ENCODE peak calls at places on chromosomes 12 and 14, in five cellular contexts. V is HFFc6, I is H9, Q is bronchial epithelial cell, M is activated B cell treated with CpG ODN at 0.5 μM for 24 hours. Z is an unnamed sample.

GRCh38 chr14:102805454-102805891 is 28.2 kb downstream of the TRAF3 start:
- DNase-seq in V (peak), I (peak), Q (no peak), M (peak), Z (no peak)

GRCh38 chr14:95490127-95490526 is 26.3 kb downstream of the SYNE3 start:
- DNase-seq in V (no peak), I (no peak), Q (no peak), M (no peak), Z (no peak)

GRCh38 chr12:66740257-66740656 is 61.4 kb upstream of the GRIP1 start:
- DNase-seq in V (no peak), I (no peak), Q (peak), M (no peak), Z (no peak)

GRCh38 chr12:43730283-43730682 is 28.3 kb downstream of the PUS7L start:
- DNase-seq in V (no peak), I (no peak), Q (no peak), M (no peak), Z (no peak)

GRCh38 chr12:93879476-93880376 is 202.6 kb downstream of the CRADD start:
- DNase-seq in V (peak), I (no peak), Q (no peak), M (no peak), Z (no peak)

GRCh38 chr12:123524378-123524777 is 9.1 kb downstream of the RILPL1 start:
- DNase-seq in V (no peak), I (no peak), Q (no peak), M (no peak), Z (no peak)

GRCh38 chr14:30132201-30132600 is 204.6 kb upstream of the PRKD1 start:
- DNase-seq in V (no peak), I (no peak), Q (no peak), M (no peak), Z (no peak)

GRCh38 chr12:24617471-24617870 is 331.4 kb downstream of the BCAT1 start:
- DNase-seq in V (no peak), I (no peak), Q (no peak), M (no peak), Z (no peak)

GRCh38 chr12:3777206-3777809 is 24.4 kb upstream of the CRACR2A start:
- DNase-seq in V (peak), I (no peak), Q (peak), M (no peak), Z (no peak)

GRCh38 chr12:93846936-93847516 is 169.9 kb downstream of the CRADD start:
- DNase-seq in V (no peak), I (no peak), Q (no peak), M (no peak), Z (no peak)

GRCh38 chr12:28253175-28253641 is 63.0 kb downstream of the CCDC91 start:
- DNase-seq in V (no peak), I (no peak), Q (peak), M (no peak), Z (no peak)

GRCh38 chr12:82299617-82300016 is 58.6 kb downstream of the CCDC59 start:
- DNase-seq in V (peak), I (no peak), Q (peak), M (no peak), Z (no peak)

GRCh38 chr12:57889541-57889989 is 43.0 kb upstream of the CTDSP2 start:
- DNase-seq in V (peak), I (peak), Q (peak), M (no peak), Z (no peak)

GRCh38 chr14:69631509-69631908 is 20.1 kb downstream of the SUSD6 start:
- DNase-seq in V (peak), I (no peak), Q (no peak), M (no peak), Z (no peak)

GRCh38 chr12:60100150-60100549 is 504.3 kb downstream of the SLC16A7 start:
- DNase-seq in V (peak), I (no peak), Q (no peak), M (no peak), Z (no peak)

GRCh38 chr14:103207038-103207403 is 83.8 kb downstream of the TNFAIP2 start:
- DNase-seq in V (peak), I (peak), Q (no peak), M (no peak), Z (no peak)

GRCh38 chr12:45833401-45833800 is 103.9 kb downstream of the ARID2 start:
- DNase-seq in V (no peak), I (no peak), Q (no peak), M (no peak), Z (no peak)

GRCh38 chr14:50763386-50764007 is 67.5 kb downstream of the NIN start:
- DNase-seq in V (peak), I (no peak), Q (peak), M (no peak), Z (no peak)

GRCh38 chr14:101174522-101174838 is 271.0 kb upstream of the RTL1 start:
- DNase-seq in V (no peak), I (no peak), Q (no peak), M (no peak), Z (no peak)

GRCh38 chr14:73125169-73125588 is 11.1 kb upstream of the PSEN1 start:
- DNase-seq in V (no peak), I (no peak), Q (no peak), M (no peak), Z (no peak)

GRCh38 chr12:92553389-92553788 is 149.4 kb upstream of the PLEKHG7 start:
- DNase-seq in V (no peak), I (no peak), Q (peak), M (no peak), Z (no peak)

GRCh38 chr12:6332459-6332858 is 9.4 kb downstream of the TNFRSF1A start:
- DNase-seq in V (peak), I (no peak), Q (peak), M (no peak), Z (no peak)

GRCh38 chr14:74562515-74563232 is 49.4 kb downstream of the LTBP2 start:
- DNase-seq in V (no peak), I (peak), Q (peak), M (no peak), Z (no peak)

GRCh38 chr12:115468087-115468510 is 784.1 kb upstream of the TBX3 start:
- DNase-seq in V (peak), I (peak), Q (peak), M (no peak), Z (no peak)

GRCh38 chr12:29365091-29365490 is 15.9 kb downstream of the ERGIC2 start:
- DNase-seq in V (no peak), I (no peak), Q (no peak), M (no peak), Z (no peak)

GRCh38 chr14:105067140-105067968 is 2.1 kb upstream of the GPR132 start:
- DNase-seq in V (no peak), I (no peak), Q (peak), M (no peak), Z (no peak)

GRCh38 chr12:46523863-46524770 is 151.5 kb upstream of the SLC38A2 start:
- DNase-seq in V (peak), I (no peak), Q (peak), M (no peak), Z (no peak)

GRCh38 chr12:91555981-91556380 is 373.4 kb upstream of the DCN start:
- DNase-seq in V (no peak), I (no peak), Q (no peak), M (no peak), Z (no peak)

GRCh38 chr12:48765753-48766162 is 23.1 kb downstream of the ADCY6 start:
- DNase-seq in V (peak), I (no peak), Q (no peak), M (no peak), Z (no peak)

GRCh38 chr14:26984318-26985177 is 386.7 kb upstream of the NOVA1 start:
- DNase-seq in V (no peak), I (peak), Q (peak), M (no peak), Z (no peak)

GRCh38 chr12:55996715-55997534 is at the start of gene SUOX:
- DNase-seq in V (peak), I (peak), Q (peak), M (no peak), Z (peak)

GRCh38 chr14:71175491-71175890 is 268.2 kb downstream of the PCNX1 start:
- DNase-seq in V (no peak), I (no peak), Q (peak), M (no peak), Z (no peak)

GRCh38 chr14:72883963-72884362 is 9.9 kb downstream of the DPF3 start:
- DNase-seq in V (no peak), I (no peak), Q (peak), M (no peak), Z (no peak)

GRCh38 chr14:89231426-89232113 is 185.5 kb downstream of the FOXN3 start:
- DNase-seq in V (no peak), I (no peak), Q (no peak), M (no peak), Z (no peak)

GRCh38 chr12:120584343-120585149 is 3.3 kb upstream of the POP5 start:
- DNase-seq in V (no peak), I (peak), Q (no peak), M (peak), Z (no peak)
- TF ChIP-seq CTCF in V (peak), I (peak), Q (peak), M (no peak), Z (peak)

DNA sequence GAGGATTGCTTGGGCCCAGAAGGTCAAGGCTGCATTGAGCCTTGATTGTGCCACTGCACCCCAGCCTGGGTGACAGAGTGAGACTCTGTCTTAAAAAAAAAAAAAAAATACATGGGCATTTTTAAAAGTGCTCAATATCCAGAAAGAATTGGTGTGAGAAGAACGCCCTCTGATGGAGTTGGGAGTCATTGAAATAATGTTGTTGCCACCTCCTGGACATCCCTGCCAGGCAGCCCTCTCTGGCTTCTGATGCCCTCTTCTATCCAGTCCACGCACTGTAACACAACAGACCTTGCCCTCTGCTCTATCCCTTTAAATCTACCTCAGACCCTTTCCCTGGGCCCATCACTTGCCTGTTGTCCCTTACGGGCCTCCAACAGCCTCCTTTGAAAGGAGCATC is 4.9 kb downstream of the PTGDR start:
- DNase-seq in V (peak), I (no peak), Q (peak), M (no peak), Z (no peak)
- TF ChIP-seq CTCF in V (peak), I (peak), Q (peak), M (no peak), Z (peak)

DNA sequence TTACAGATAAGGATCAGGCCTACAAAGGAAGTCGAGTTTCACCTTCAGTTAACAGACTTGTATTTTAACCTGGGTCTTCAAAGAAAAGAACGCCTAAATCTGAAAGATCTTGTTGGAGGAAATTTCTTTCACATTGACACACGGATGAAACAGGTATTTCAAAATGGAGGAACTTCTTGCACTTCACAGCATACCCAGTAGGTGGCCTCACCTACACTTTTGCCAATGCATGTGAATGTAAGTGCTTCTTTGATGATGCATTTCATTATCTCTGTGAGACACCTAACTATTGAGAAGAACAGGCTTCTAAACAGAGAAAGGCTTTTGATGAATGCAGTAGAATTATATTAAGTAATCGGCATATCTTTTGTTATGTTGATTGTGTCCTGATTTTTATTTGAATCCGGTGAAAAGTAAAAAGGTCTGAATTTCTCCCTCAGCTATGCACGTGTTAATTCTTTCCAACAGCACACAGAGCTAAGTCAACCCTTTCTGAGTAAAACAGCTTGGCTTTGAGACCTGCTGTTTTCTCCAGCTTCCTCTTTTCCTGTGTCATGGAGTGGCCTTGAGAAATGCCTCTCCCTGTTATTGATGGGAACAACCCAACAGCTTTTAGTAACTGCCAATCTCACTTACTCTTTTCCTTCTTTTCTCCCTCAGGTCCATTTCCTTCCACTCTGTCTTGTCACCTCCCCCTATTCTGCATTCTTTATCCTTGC is 399.0 kb downstream of the NAV3 start:
- DNase-seq in V (peak), I (peak), Q (peak), M (no peak), Z (no peak)
- TF ChIP-seq CTCF in V (peak), I (peak), Q (peak), M (no peak), Z (peak)

GRCh38 chr12:94980577-94980976 is 22.9 kb downstream of the NDUFA12 start:
- DNase-seq in V (no peak), I (no peak), Q (peak), M (no peak), Z (no peak)
- TF ChIP-seq CTCF in V (peak), I (no peak), Q (no peak), M (no peak), Z (peak)

DNA sequence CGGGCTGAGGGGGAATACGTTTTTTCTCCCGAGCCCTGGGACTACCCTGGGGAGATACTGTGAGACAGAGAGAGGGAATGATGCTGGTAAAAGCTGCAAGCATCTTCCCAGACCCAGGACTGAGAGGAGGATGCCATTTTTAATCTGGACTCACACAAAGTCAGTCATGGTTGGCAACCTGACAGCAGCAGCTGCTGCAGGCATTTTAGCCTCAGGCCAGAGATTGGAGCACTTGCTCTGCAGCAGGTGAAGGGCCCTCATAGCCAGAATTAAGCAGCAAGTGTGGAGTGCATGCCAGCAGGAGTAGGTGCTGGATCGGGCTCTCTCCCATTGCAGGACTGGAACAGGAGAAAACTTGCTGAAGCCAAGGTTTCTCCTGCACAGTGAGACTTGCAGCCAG is 361.1 kb upstream of the CLEC14A start:
- DNase-seq in V (peak), I (no peak), Q (no peak), M (no peak), Z (no peak)
- TF ChIP-seq CTCF in V (no peak), I (no peak), Q (no peak), M (no peak), Z (no peak)

GRCh38 chr14:86646688-86647687 is 1117.0 kb downstream of the FLRT2 start:
- DNase-seq in V (peak), I (no peak), Q (peak), M (no peak), Z (no peak)
- TF ChIP-seq CTCF in V (peak), I (peak), Q (no peak), M (no peak), Z (peak)

Z was measured in type B pancreatic cell.